ENCODE peak calls at places on chromosomes 4 and X, in eight cellular contexts. R is lower lobe of right lung, K is breast epithelium, C is ovary, X is IMR-90, M is GM23248, Q is lung, Y is PC-3. F is an unnamed sample.

GRCh38 chr4:38073596-38074234 is 113.5 kb downstream of the PTTG2 start:
- DNase-seq in R (no peak), K (no peak), C (no peak), X (no peak), M (peak; percentile 46), Q (no peak), Y (no peak), F (no peak)

GRCh38 chrX:134444681-134445080 is 15.3 kb upstream of the HPRT1 start:
- DNase-seq in R (no peak), K (no peak), C (no peak), X (no peak), M (no peak), Q (no peak), Y (no peak), F (no peak)

GRCh38 chr4:29467044-29467717 is 1253.0 kb upstream of the PCDH7 start:
- DNase-seq in R (no peak), K (no peak), C (no peak), X (peak; percentile 12), M (no peak), Q (no peak), Y (peak; percentile 34), F (no peak)

GRCh38 chrX:78650906-78651437 is 8.2 kb downstream of the RTL3 start:
- DNase-seq in R (no peak), K (no peak), C (no peak), X (peak; percentile 73), M (peak; percentile 55), Q (no peak), Y (peak; percentile 2), F (no peak)

GRCh38 chr4:120801171-120801758 is 121.3 kb downstream of the PRDM5 start:
- DNase-seq in R (no peak), K (no peak), C (no peak), X (peak; percentile 78), M (peak; percentile 85), Q (no peak), Y (no peak), F (peak; percentile 71)

GRCh38 chrX:115449742-115450141 is 111.2 kb upstream of the PLS3 start:
- DNase-seq in R (peak; percentile 53), K (peak; percentile 18), C (peak; percentile 86), X (no peak), M (no peak), Q (peak; percentile 47), Y (no peak), F (peak; percentile 73)

GRCh38 chr4:129900430-129900953 is 804.5 kb downstream of the C4orf33 start:
- DNase-seq in R (no peak), K (no peak), C (no peak), X (no peak), M (no peak), Q (no peak), Y (no peak), F (no peak)

GRCh38 chr4:112206431-112206830 is 25.2 kb upstream of the AP1AR start:
- DNase-seq in R (no peak), K (no peak), C (no peak), X (no peak), M (no peak), Q (no peak), Y (no peak), F (no peak)

GRCh38 chr4:107153228-107153627 is 117.1 kb upstream of the DKK2 start:
- DNase-seq in R (peak; percentile 30), K (no peak), C (no peak), X (no peak), M (peak; percentile 33), Q (no peak), Y (no peak), F (no peak)

GRCh38 chr4:1058198-1058996 is 47.0 kb downstream of the FGFRL1 start:
- DNase-seq in R (no peak), K (no peak), C (peak; percentile 23), X (no peak), M (no peak), Q (no peak), Y (peak; percentile 42), F (no peak)

GRCh38 chr4:163693211-163693610 is 198.7 kb downstream of the TMA16 start:
- DNase-seq in R (no peak), K (no peak), C (no peak), X (peak; percentile 83), M (peak; percentile 16), Q (no peak), Y (peak; percentile 64), F (no peak)

GRCh38 chrX:95762716-95763115 is 921.9 kb upstream of the DIAPH2 start:
- DNase-seq in R (no peak), K (no peak), C (no peak), X (no peak), M (no peak), Q (no peak), Y (peak; percentile 1), F (no peak)

GRCh38 chr4:184473515-184474260 is 662 bp downstream of the IRF2 start:
- DNase-seq in R (peak; percentile 67), K (peak; percentile 35), C (peak; percentile 63), X (peak; percentile 32), M (peak; percentile 70), Q (peak; percentile 46), Y (peak; percentile 16), F (peak; percentile 82)

GRCh38 chr4:85177092-85177491 is 210.6 kb upstream of the WDFY3 start:
- DNase-seq in R (no peak), K (no peak), C (no peak), X (no peak), M (no peak), Q (no peak), Y (no peak), F (no peak)

GRCh38 chr4:104571341-104571740 is 76.6 kb upstream of the CXXC4 start:
- DNase-seq in R (no peak), K (no peak), C (no peak), X (no peak), M (no peak), Q (no peak), Y (peak; percentile 22), F (no peak)

GRCh38 chr4:95087657-95088455 is 330.1 kb downstream of the BMPR1B start:
- DNase-seq in R (no peak), K (no peak), C (no peak), X (peak; percentile 68), M (peak; percentile 32), Q (no peak), Y (no peak), F (no peak)

GRCh38 chrX:104370089-104370488 is 115.4 kb upstream of the ESX1 start:
- DNase-seq in R (no peak), K (peak; percentile 38), C (no peak), X (no peak), M (peak; percentile 2), Q (no peak), Y (peak; percentile 85), F (no peak)

GRCh38 chr4:40046311-40046980 is 10.2 kb upstream of the N4BP2 start:
- DNase-seq in R (peak; percentile 60), K (peak; percentile 46), C (peak; percentile 53), X (peak; percentile 64), M (peak; percentile 58), Q (peak; percentile 52), Y (peak; percentile 53), F (peak; percentile 73)

DNA sequence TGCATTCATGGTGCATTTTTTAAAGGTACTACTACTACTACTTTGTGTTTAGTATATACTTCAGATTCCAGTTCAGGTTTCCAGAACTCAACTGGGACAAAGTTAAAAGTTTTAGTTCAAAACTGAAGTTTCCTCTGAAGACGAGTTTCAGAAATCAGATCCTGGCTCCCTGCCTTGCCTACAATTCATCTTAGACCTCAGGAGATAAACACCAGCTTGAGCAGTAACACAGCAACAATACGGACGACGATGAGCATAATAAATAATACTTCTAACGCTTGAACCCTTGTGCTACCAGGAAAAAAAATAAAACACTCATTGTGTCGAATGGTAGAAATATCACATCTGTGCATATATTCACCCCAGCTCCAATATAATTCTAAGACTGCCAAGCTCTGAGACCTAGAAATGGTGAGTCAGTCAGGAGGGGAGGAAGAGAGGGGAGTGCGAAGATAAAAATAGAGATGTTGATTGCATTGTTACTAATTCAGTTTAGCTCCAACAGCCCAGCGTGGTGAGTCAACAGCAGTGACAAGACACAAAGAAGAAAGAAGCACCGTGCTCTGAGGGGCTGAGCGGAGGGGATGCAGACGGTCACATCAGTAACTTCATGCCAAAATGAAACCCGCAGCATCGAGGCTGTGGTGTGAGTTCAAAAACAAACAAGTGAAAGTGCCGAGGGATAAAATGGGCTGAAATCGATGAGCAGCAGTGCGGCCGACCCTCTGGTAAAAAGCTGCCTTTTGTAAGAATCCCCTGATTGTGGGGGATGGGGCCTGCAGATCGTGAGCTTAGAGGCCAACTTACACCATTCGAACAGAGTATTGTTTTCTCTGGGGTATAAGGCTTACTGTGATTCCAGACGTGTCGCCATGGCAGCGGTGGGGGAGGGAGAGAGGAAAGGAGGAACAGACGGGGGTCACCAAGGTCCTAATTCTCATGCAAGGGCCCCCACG is 150.3 kb downstream of the MGST2 start:
- DNase-seq in R (no peak), K (no peak), C (peak; percentile 77), X (peak; percentile 90), M (peak; percentile 94), Q (no peak), Y (peak; percentile 56), F (peak; percentile 78)
- H3K27ac ChIP-seq in R (peak overlapping the region; percentile 73), K (peak overlapping the region; percentile 72), C (peak overlapping the region; percentile 83), X (peak overlapping the region; percentile 37), M (peak overlapping the region; percentile 50), Q (peak overlapping the region; percentile 65), Y (peak overlapping the region; percentile 32), F (peak overlapping the region; percentile 97)

DNA sequence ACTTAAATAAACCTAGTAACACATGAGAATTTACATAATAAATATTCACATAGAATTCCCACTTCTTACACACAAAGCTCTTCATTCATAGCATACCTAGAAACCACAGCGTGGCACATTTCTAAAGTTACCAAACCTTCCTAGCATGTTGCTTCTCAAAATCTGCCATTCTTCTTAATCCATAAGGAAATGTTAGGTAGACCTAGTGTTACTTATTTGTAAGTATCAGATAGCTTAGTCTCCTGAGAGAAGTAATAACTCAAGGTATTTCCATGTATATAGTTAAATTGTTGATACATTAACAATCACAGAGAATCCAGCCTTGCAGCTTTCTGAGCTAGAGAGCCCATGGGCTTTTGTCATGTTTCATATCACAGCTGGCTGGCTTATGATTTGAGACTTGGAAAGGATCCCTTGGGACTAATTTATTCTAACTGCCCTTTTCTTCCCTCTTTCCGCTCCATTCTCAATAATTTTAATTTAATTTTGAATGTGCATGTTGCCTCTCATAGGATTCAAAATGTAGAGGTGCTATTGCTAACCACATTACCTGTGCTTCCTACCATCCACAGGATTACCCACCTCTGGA is 17.6 kb downstream of the SH3RF1 start:
- DNase-seq in R (no peak), K (no peak), C (no peak), X (no peak), M (no peak), Q (no peak), Y (no peak), F (no peak)
- H3K4me1 ChIP-seq in R (peaks cover 87% of the 10 kb centered on the region), K (peaks cover 3% of the 10 kb centered on the region), C (peaks cover 20% of the 10 kb centered on the region), X (peaks cover 29% of the 10 kb centered on the region), M (peaks cover 92% of the 10 kb centered on the region), Q (peaks cover 14% of the 10 kb centered on the region), Y (peaks cover 90% of the 10 kb centered on the region), F (peaks cover 21% of the 10 kb centered on the region)

DNA sequence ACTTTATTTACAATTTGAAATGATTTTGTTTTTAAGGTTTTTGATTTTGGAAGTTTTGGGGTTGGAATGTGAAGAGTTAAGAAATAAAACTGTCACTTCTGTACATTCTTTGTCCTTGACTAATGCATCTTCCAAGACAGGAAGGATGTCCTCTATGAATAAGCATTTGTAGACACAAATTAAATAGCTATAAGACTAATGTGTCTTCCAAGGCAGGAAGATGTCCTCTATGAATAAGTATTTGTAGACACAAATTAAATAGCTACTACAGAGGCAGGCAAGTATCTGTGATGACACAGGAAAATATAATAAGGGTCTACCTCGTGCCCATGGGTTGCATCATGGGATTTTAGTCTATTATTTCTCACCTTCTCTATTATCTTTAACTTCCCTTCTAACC is 14.5 kb downstream of the PRSS48 start:
- DNase-seq in R (no peak), K (no peak), C (no peak), X (no peak), M (peak; percentile 48), Q (no peak), Y (peak; percentile 57), F (no peak)
- H3K27ac ChIP-seq in R (no peak overlapping the region), K (no peak overlapping the region), C (no peak overlapping the region), X (no peak overlapping the region), M (peak overlapping the region; percentile 28), Q (no peak overlapping the region), Y (peak overlapping the region; percentile 75), F (no peak overlapping the region)

GRCh38 chrX:42714981-42715688 is 62.8 kb downstream of the PPP1R2C start:
- DNase-seq in R (peak; percentile 69), K (peak; percentile 50), C (peak; percentile 37), X (no peak), M (no peak), Q (peak; percentile 38), Y (peak; percentile 40), F (peak; percentile 49)
- H3K4me1 ChIP-seq in R (no peaks in the 10 kb centered on the region), K (no peaks in the 10 kb centered on the region), C (peaks cover 1% of the 10 kb centered on the region), X (no peaks in the 10 kb centered on the region), M (no peaks in the 10 kb centered on the region), Q (no peaks in the 10 kb centered on the region), Y (no peaks in the 10 kb centered on the region), F (peaks cover 2% of the 10 kb centered on the region)

F was measured in right cardiac atrium.